ENCODE peak calls at places on chromosomes 12 and 14, in four cellular contexts. X, B, C and Q are unnamed samples.

GRCh38 chr12:92055877-92056276 is 89.8 kb downstream of the BTG1 start:
- DNase-seq in B (no peak), C (no peak), X (no peak), Q (no peak)

GRCh38 chr12:59699408-59700144 is 103.7 kb downstream of the SLC16A7 start:
- DNase-seq in X (no peak), C (peak; percentile 86), B (no peak), Q (no peak)

GRCh38 chr12:14601692-14602091 is 34.0 kb upstream of the PLBD1 start:
- DNase-seq in X (no peak), C (no peak), B (no peak), Q (no peak)

GRCh38 chr12:1929241-1929984 is 11.0 kb upstream of the CACNA2D4 start:
- DNase-seq in X (peak; percentile 14), C (no peak), B (no peak), Q (no peak)

GRCh38 chr14:97917169-97917568 is 1120.0 kb downstream of the VRK1 start:
- DNase-seq in B (no peak), C (no peak), X (no peak), Q (no peak)

GRCh38 chr12:24743891-24744793 is 204.8 kb downstream of the BCAT1 start:
- DNase-seq in X (no peak), C (no peak), B (no peak), Q (peak; percentile 72)

GRCh38 chr12:105522166-105522825 is 191.8 kb downstream of the C12orf75 start:
- DNase-seq in B (no peak), C (peak; percentile 31), X (no peak), Q (no peak)

GRCh38 chr14:95303552-95303951 is 16.2 kb downstream of the CLMN start:
- DNase-seq in B (no peak), X (no peak), C (no peak), Q (no peak)

GRCh38 chr12:25675808-25676207 is 122.7 kb upstream of the LMNTD1 start:
- DNase-seq in X (no peak), C (peak; percentile 25), B (no peak), Q (peak; percentile 73)

GRCh38 chr14:74865156-74865555 is 10.8 kb downstream of the PROX2 start:
- DNase-seq in C (no peak), B (no peak), X (no peak), Q (no peak)

GRCh38 chr14:24911324-24912095 is 138.4 kb downstream of the STXBP6 start:
- DNase-seq in X (no peak), C (peak; percentile 82), B (no peak), Q (no peak)

GRCh38 chr14:103889313-103890051 is 38.8 kb upstream of the TDRD9 start:
- DNase-seq in B (no peak), X (no peak), C (peak; percentile 20), Q (no peak)

GRCh38 chr14:69573841-69574265 is 818 bp downstream of the CCDC177 start:
- DNase-seq in X (peak; percentile 53), C (no peak), B (no peak), Q (peak; percentile 49)

GRCh38 chr12:118356809-118357326 is 15.8 kb downstream of the TAOK3 start:
- DNase-seq in X (no peak), C (peak; percentile 92), B (no peak), Q (no peak)

GRCh38 chr12:118355838-118356237 is 16.9 kb downstream of the TAOK3 start:
- DNase-seq in B (no peak), C (no peak), X (no peak), Q (no peak)

GRCh38 chr12:64180951-64181350 is 41.1 kb downstream of the KICS2 start:
- DNase-seq in B (no peak), X (no peak), C (peak; percentile 76), Q (no peak)

DNA sequence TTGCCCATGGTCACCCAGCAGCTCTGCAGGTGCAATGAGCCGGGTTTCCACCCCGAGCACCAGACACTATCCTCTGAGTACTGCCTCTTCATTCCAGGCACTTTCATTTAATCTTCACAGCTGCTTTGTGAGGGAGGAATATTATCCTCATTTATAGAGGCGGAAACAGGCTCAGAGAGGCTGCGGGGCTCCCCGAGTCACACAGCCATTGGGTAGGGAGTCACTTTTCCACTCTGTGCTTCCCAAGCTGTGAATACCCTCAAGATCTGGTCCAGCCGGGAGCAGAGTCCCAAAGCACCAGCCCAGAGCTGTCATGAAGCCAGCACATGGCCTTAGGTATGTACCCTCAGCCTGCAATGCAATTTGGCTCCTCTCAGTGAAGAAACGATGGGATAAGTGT is 51.7 kb upstream of the RIN3 start:
- DNase-seq in C (no peak), B (no peak), X (no peak), Q (no peak)
- H2BK15ac ChIP-seq in C (peak overlapping the region; percentile 27), B (peak overlapping the region; percentile 72), X (no peak overlapping the region), Q (no peak overlapping the region)

GRCh38 chr12:75782182-75782581 is 249.4 kb downstream of the PHLDA1 start:
- DNase-seq in X (no peak), B (no peak), C (no peak), Q (no peak)
- H3K9ac ChIP-seq in X (no peak overlapping the region), B (no peak overlapping the region), C (no peak overlapping the region), Q (no peak overlapping the region)

DNA sequence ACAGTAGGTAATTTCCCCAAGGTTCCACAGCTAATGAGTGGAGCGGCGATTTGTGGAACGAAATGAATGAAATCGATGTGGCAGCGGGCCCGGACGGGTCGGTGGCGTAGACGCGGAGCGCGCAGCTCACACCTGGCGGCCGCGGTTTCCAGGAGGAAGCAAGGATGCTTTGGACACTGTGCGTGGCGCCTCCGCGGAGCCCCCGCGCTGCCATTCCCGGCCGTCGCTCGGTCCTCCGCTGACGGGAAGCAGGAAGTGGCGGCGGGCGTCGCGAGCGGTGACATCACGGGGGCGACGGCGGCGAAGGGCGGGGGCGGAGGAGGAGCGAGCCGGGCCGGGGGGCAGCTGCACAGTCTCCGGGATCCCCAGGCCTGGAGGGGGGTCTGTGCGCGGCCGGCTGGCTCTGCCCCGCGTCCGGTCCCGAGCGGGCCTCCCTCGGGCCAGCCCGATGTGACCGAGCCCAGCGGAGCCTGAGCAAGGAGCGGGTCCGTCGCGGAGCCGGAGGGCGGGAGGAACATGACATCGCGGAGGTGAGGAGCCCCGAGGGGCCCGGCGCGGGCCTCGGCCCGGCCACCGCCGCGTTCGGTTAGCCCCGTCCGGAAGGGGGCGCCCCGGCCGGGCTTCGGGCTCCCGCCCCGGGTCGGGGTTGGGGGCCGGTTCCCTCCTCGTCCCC is at the start of gene PTPN11:
- DNase-seq in X (peak; percentile 95), C (peak; percentile 69), B (no peak), Q (peak; percentile 91)
- H2BK15ac ChIP-seq in X (no peak within 1 kb of the TSS), C (peak within 1 kb of the TSS; percentile 23), B (no peak within 1 kb of the TSS), Q (no peak within 1 kb of the TSS)

DNA sequence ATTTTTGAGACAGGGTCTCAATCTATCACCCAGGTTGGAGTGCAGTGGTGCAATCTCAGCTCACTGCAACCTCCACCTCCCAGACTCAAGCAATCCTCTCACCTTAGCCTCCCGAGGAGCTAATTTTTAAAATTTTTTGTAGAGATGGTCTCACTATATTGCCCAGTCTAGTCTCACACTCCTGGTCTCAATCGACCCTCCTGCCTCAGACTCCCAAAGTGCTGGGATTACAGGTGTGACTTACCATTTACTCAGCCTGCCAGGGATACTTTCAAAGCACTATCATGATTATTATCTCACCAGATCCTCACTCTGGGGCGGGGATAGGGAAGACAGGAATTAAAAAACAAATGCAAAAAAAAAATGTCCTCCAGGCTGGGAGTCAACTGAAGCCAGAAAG is 74.1 kb downstream of the IRF2BPL start:
- DNase-seq in C (no peak), X (no peak), B (no peak), Q (no peak)
- H3K9ac ChIP-seq in C (peak overlapping the region; percentile 53), X (no peak overlapping the region), B (no peak overlapping the region), Q (peak overlapping the region; percentile 40)

GRCh38 chr12:39935275-39935674 is 170.6 kb downstream of the SLC2A13 start:
- DNase-seq in B (no peak), C (peak; percentile 44), X (no peak), Q (no peak)
- H2BK15ac ChIP-seq in B (no peak overlapping the region), C (no peak overlapping the region), X (no peak overlapping the region), Q (no peak overlapping the region)

DNA sequence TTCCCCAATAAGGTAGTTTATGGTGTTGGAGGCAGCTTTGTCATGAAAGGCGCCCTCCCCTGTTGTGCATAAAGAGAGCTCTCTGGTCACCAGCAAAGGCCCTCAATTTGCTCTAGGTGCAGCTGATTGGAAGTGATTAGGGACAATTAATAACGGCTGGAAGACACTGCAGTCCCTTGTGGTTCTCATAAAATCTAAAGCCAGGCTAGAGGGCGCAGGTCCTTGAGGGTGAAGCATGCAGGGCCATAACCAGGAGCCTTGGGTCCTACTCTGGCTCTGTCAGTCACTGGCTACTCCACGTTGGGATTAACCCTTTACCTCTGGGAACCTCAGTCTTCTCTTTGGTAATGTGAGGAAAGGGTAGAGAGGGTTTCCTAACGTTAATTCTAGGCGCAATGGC is 1.9 kb downstream of the DAAM1 start:
- DNase-seq in B (no peak), X (peak; percentile 73), C (no peak), Q (peak; percentile 80)
- H3K9ac ChIP-seq in B (no peak overlapping the region), X (no peak overlapping the region), C (peak overlapping the region; percentile 73), Q (peak overlapping the region; percentile 59)

DNA sequence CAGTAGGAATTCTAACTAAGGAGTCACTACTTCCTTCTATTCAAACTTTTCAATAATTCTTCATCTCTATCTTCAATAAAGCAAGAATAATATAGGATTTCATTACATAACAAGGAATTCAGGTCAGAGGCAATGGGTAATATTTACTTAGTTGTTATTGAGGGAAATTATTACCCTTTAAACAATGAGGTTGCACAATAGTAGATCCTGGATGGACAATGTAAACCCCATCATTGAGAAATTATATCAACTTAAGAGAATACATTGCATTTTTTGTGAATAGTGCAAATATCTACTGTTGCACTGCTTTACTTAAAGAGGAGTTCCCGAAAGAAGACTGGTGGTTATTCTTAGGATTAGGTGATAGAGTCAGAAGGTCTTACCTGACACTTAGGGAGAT is 43.7 kb downstream of the A2M start:
- DNase-seq in C (no peak), B (no peak), X (no peak), Q (no peak)
- H2BK15ac ChIP-seq in C (no peak overlapping the region), B (no peak overlapping the region), X (no peak overlapping the region), Q (no peak overlapping the region)

DNA sequence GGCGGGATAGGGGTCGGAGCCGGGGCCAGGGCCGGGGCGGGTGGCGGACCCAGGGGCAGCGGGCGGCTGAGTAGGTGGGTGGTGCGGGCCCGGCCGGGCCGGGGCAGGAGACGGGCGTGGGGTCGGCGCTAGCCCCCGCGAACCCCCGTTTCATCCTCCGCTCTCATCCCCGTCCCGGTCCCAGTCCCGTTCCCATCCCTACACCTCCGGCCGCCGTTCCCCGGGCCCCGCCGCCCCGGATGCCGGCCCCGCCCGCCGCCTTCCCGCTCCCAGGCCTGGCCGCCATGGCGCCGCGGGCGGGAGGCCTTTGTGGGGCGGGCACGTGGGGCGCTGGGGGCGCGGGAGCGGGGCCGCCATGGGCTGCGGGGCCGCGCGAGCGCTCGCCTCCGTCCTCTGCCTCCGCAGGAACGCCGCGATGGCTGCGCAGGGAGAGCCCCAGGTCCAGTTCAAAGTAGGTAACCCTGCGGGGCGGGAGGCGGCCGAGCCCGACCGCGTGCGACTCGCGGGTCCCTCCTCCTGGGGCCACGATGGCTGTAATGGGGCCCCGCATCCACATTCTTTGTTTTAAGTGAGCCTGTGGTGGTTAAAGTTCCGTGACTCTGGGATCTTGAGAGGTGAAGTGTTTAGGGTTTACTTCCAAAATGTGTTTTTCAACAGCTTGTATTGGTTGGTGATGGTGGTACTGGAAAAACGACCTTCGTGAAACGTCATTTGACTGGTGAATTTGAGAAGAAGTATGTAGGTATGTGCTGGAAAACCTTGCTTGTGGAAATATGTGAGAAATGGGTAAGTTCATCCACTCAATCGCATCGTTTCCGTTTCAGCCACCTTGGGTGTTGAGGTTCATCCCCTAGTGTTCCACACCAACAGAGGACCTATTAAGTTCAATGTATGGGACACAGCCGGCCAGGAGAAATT is 572 bp downstream of the RAN start:
- DNase-seq in B (no peak), C (no peak), X (no peak), Q (no peak)
- H3K9ac ChIP-seq in B (peak overlapping the region; percentile 97), C (peak overlapping the region; percentile 91), X (peak overlapping the region; percentile 96), Q (peak overlapping the region; percentile 85)

GRCh38 chr12:6180300-6181051 is 19.7 kb upstream of the CD9 start:
- DNase-seq in B (no peak), X (peak; percentile 32), C (peak; percentile 86), Q (no peak)
- H2BK15ac ChIP-seq in B (peak overlapping the region; percentile 88), X (no peak overlapping the region), C (peak overlapping the region; percentile 96), Q (no peak overlapping the region)